ENCODE peak calls at places on chromosome 2, in four cellular contexts. Q is CD8-positive, alpha-beta T cell; S is germinal center; G is fibroblast of the conjunctiva. W is an unnamed sample.

GRCh38 chr2:19801367-19802087 is 100.3 kb downstream of the TTC32 start:
- DNase-seq in Q (no peak), S (no peak), G (peak; percentile 94), W (no peak)

GRCh38 chr2:129334128-129334527 is 645.3 kb upstream of the RAB6C start:
- DNase-seq in Q (no peak), S (no peak), G (no peak), W (no peak)

GRCh38 chr2:150788741-150789140 is 301.3 kb upstream of the RND3 start:
- DNase-seq in Q (no peak), S (no peak), G (no peak), W (no peak)

GRCh38 chr2:193963472-193964119 is 1693.4 kb upstream of the SLC39A10 start:
- DNase-seq in Q (no peak), S (no peak), G (peak; percentile 74), W (no peak)

GRCh38 chr2:168456526-168457176 is 579 bp downstream of the CERS6 start:
- DNase-seq in Q (peak; percentile 36), S (peak; percentile 27), G (no peak), W (peak; percentile 23)

GRCh38 chr2:98614024-98614739 is 5.8 kb downstream of the UNC50 start:
- DNase-seq in Q (no peak), S (no peak), G (no peak), W (no peak)

GRCh38 chr2:12918841-12919445 is 202.2 kb downstream of the TRIB2 start:
- DNase-seq in Q (no peak), S (no peak), G (peak; percentile 66), W (no peak)

GRCh38 chr2:19358242-19359020 is at the start of gene OSR1:
- DNase-seq in Q (no peak), S (no peak), G (peak; percentile 81), W (no peak)

GRCh38 chr2:121128741-121129659 is 156.0 kb downstream of the TFCP2L1 start:
- DNase-seq in Q (no peak), S (peak; percentile 15), G (no peak), W (no peak)

W was measured in CD4-positive, CD25-positive, alpha-beta regulatory T cell.